ENCODE peak calls at places on chromosomes 7 and 10, in five cellular contexts. S is NCI-H82, Z is GM13977, D is GM20000, E is T-helper 1 cell. F is an unnamed sample.

GRCh38 chr7:171912-172515 is 20.4 kb upstream of the FAM20C start:
- DNase-seq in S (no peak), E (no peak), Z (no peak), D (no peak), F (no peak)

GRCh38 chr10:131512852-131513251 is 201.3 kb upstream of the TCERG1L start:
- DNase-seq in D (no peak), Z (no peak), E (no peak), S (no peak), F (no peak)

GRCh38 chr10:110471566-110472139 is 26.1 kb upstream of the DUSP5 start:
- DNase-seq in D (no peak), Z (no peak), S (no peak), E (no peak), F (no peak)

GRCh38 chr10:51075802-51076201 is 1.5 kb downstream of the PRKG1 start:
- DNase-seq in S (no peak), E (no peak), Z (no peak), D (no peak), F (no peak)

GRCh38 chr10:24279166-24279565 is 70.2 kb downstream of the KIAA1217 start:
- DNase-seq in E (no peak), Z (no peak), S (no peak), D (no peak), F (no peak)

GRCh38 chr7:5350174-5350463 is 67.4 kb downstream of the SLC29A4 start:
- DNase-seq in E (no peak), D (no peak), S (no peak), Z (no peak), F (no peak)

GRCh38 chr7:144388950-144389349 is 14.5 kb downstream of the NOBOX start:
- DNase-seq in E (no peak), D (no peak), S (no peak), Z (no peak), F (no peak)

GRCh38 chr7:74403521-74404387 is 50.0 kb upstream of the GTF2IRD1 start:
- DNase-seq in E (no peak), Z (no peak), D (no peak), S (no peak), F (no peak)

GRCh38 chr10:132469197-132469942 is 68.2 kb upstream of the INPP5A start:
- DNase-seq in D (no peak), E (no peak), S (no peak), Z (no peak), F (no peak)

GRCh38 chr7:28811003-28811402 is 147.1 kb downstream of the TRIL start:
- DNase-seq in D (no peak), Z (no peak), E (no peak), S (no peak), F (no peak)

GRCh38 chr10:122254831-122255230 is 16.3 kb upstream of the BTBD16 start:
- DNase-seq in S (no peak), Z (no peak), E (no peak), D (no peak), F (no peak)

GRCh38 chr10:123786896-123787295 is 104.7 kb downstream of the CPXM2 start:
- DNase-seq in E (no peak), Z (no peak), S (no peak), D (no peak), F (no peak)

GRCh38 chr10:78575400-78575799 is 493.4 kb upstream of the ZMIZ1 start:
- DNase-seq in Z (no peak), S (no peak), D (no peak), E (no peak), F (no peak)

GRCh38 chr10:29022513-29022912 is 266.4 kb upstream of the LYZL1 start:
- DNase-seq in S (no peak), D (no peak), E (no peak), Z (no peak), F (no peak)

GRCh38 chr10:35493196-35494118 is 111.7 kb upstream of the GJD4 start:
- DNase-seq in E (no peak), Z (no peak), S (peak), D (no peak), F (no peak)

GRCh38 chr7:35676211-35676610 is 18.7 kb downstream of the HERPUD2 start:
- DNase-seq in Z (no peak), S (no peak), E (no peak), D (no peak), F (no peak)

GRCh38 chr7:129376076-129376777 is 58.0 kb upstream of the STRIP2 start:
- DNase-seq in Z (peak), D (peak), S (peak), E (no peak), F (no peak)

GRCh38 chr10:60236869-60237524 is 152.7 kb downstream of the ANK3 start:
- DNase-seq in D (peak), S (no peak), E (no peak), Z (peak), F (peak)

GRCh38 chr10:17742918-17743317 is 9.1 kb upstream of the TMEM236 start:
- DNase-seq in S (peak), Z (peak), E (peak), D (peak), F (peak)

GRCh38 chr10:79226391-79227245 is 120.7 kb upstream of the PPIF start:
- DNase-seq in D (no peak), S (peak), E (no peak), Z (no peak), F (no peak)

GRCh38 chr7:14836571-14837189 is 65.9 kb downstream of the DGKB start:
- DNase-seq in S (no peak), Z (no peak), D (no peak), E (no peak), F (no peak)